ENCODE peak calls at places on chromosomes 4 and X, in four cellular contexts. R, C, W and J are unnamed samples.
A peak's percentile ranks its signal among the peaks of the same experiment; 100 is the strongest.

GRCh38 chr4:109890076-109890475 is 22.6 kb upstream of the EGF start:
- DNase-seq in W (no peak), R (no peak), C (no peak), J (no peak)

GRCh38 chrX:111483140-111483539 is 28.3 kb upstream of the SERTM2 start:
- DNase-seq in R (no peak), C (no peak), W (no peak), J (no peak)

GRCh38 chr4:53595823-53596222 is 4.5 kb upstream of the LNX1 start:
- DNase-seq in C (no peak), R (no peak), W (no peak), J (no peak)

GRCh38 chrX:102138064-102138463 is 4.2 kb downstream of the TCEAL6 start:
- DNase-seq in C (no peak), R (no peak), W (no peak), J (no peak)

GRCh38 chr4:20272411-20272872 is 20.7 kb downstream of the SLIT2 start:
- DNase-seq in R (no peak), C (no peak), W (no peak), J (no peak)

GRCh38 chr4:153594208-153594607 is 89.9 kb upstream of the TLR2 start:
- DNase-seq in R (no peak), C (no peak), W (no peak), J (no peak)

GRCh38 chrX:134688181-134688580 is 29.9 kb upstream of the PLAC1 start:
- DNase-seq in W (no peak), C (no peak), R (no peak), J (no peak)

GRCh38 chr4:144509088-144509854 is 136.7 kb upstream of the HHIP start:
- DNase-seq in W (no peak), R (no peak), C (no peak), J (no peak)

GRCh38 chr4:14994242-14994641 is 8.0 kb upstream of the CPEB2 start:
- DNase-seq in R (no peak), W (no peak), C (no peak), J (no peak)

GRCh38 chrX:119042996-119043395 is 29.8 kb upstream of the CT47C1 start:
- DNase-seq in W (no peak), C (no peak), R (no peak), J (no peak)

GRCh38 chrX:105483011-105483410 is 262.5 kb upstream of the TEX13A start:
- DNase-seq in W (no peak), C (no peak), R (no peak), J (no peak)

GRCh38 chr4:22515145-22515887 is 550 bp downstream of the ADGRA3 start:
- DNase-seq in C (no peak), W (peak; percentile 86), R (peak; percentile 77), J (peak; percentile 73)

GRCh38 chrX:46301903-46302302 is 243.3 kb downstream of the ZNF674 start:
- DNase-seq in W (no peak), C (no peak), R (no peak), J (no peak)

GRCh38 chrX:154024271-154024670 is 4.6 kb upstream of the IRAK1 start:
- DNase-seq in R (no peak), W (no peak), C (no peak), J (no peak)

GRCh38 chrX:69016220-69016941 is 148.9 kb downstream of the PJA1 start:
- DNase-seq in C (no peak), R (no peak), W (no peak), J (no peak)

GRCh38 chrX:67563469-67564448 is 19.9 kb downstream of the AR start:
- DNase-seq in C (no peak), R (no peak), W (no peak), J (no peak)

GRCh38 chr4:181896609-181897008 is 346.6 kb upstream of the TENM3 start:
- DNase-seq in R (no peak), W (no peak), C (no peak), J (no peak)

GRCh38 chrX:38109042-38109904 is 102.9 kb downstream of the SYTL5 start:
- DNase-seq in C (no peak), R (no peak), W (no peak), J (no peak)

GRCh38 chr4:128350449-128351045 is 62.9 kb upstream of the PGRMC2 start:
- DNase-seq in W (no peak), C (no peak), R (no peak), J (no peak)

GRCh38 chr4:8157496-8157895 is 1.1 kb downstream of the ABLIM2 start:
- DNase-seq in W (no peak), C (no peak), R (no peak), J (no peak)

GRCh38 chr4:108988514-108989195 is 225.8 kb upstream of the ETNPPL start:
- DNase-seq in R (no peak), C (no peak), W (no peak), J (no peak)

GRCh38 chr4:102687373-102687981 is 73.3 kb downstream of the MANBA start:
- DNase-seq in C (peak; percentile 38), R (no peak), W (no peak), J (no peak)

GRCh38 chr4:123444298-123444731 is 47.7 kb downstream of the SPRY1 start:
- DNase-seq in R (no peak), C (no peak), W (peak; percentile 93), J (no peak)

GRCh38 chrX:135697614-135698013 is 15.8 kb upstream of the CT45A1 start:
- DNase-seq in W (no peak), R (no peak), C (no peak), J (no peak)

GRCh38 chrX:107766470-107767140 is 9.0 kb downstream of the TSC22D3 start:
- DNase-seq in C (no peak), W (no peak), R (no peak), J (no peak)

GRCh38 chr4:85681194-85681803 is 206.3 kb downstream of the ARHGAP24 start:
- DNase-seq in R (no peak), W (no peak), C (no peak), J (no peak)

GRCh38 chr4:113064244-113064643 is 14.8 kb downstream of the ANK2 start:
- DNase-seq in C (no peak), W (peak; percentile 16), R (no peak), J (no peak)

GRCh38 chr4:24488399-24489164 is 95.8 kb downstream of the DHX15 start:
- DNase-seq in C (peak; percentile 41), W (peak; percentile 44), R (peak; percentile 87), J (peak; percentile 66)

GRCh38 chr4:10697071-10697470 is 12.5 kb upstream of the CLNK start:
- DNase-seq in C (no peak), R (no peak), W (no peak), J (no peak)

GRCh38 chrX:148203531-148203930 is 222.4 kb downstream of the FMR1NB start:
- DNase-seq in C (no peak), W (no peak), R (no peak), J (no peak)

GRCh38 chrX:24647257-24648058 is at the start of gene PCYT1B:
- DNase-seq in W (no peak), C (no peak), R (peak; percentile 33), J (peak; percentile 37)

GRCh38 chr4:152729466-152729865 is 49.7 kb upstream of the TMEM154 start:
- DNase-seq in C (no peak), R (no peak), W (no peak), J (no peak)

GRCh38 chr4:8324640-8325239 is 55.2 kb downstream of the HTRA3 start:
- DNase-seq in R (peak; percentile 9), W (no peak), C (no peak), J (no peak)

GRCh38 chr4:87052615-87053014 is 117.8 kb downstream of the AFF1 start:
- DNase-seq in C (no peak), W (no peak), R (no peak), J (no peak)

GRCh38 chr4:87051121-87051713 is 116.4 kb downstream of the AFF1 start:
- DNase-seq in W (no peak), C (no peak), R (no peak), J (no peak)

GRCh38 chr4:87049508-87049907 is 114.7 kb downstream of the AFF1 start:
- DNase-seq in R (no peak), W (no peak), C (no peak), J (no peak)

GRCh38 chr4:87053064-87053693 is 118.4 kb downstream of the AFF1 start:
- DNase-seq in W (no peak), C (no peak), R (no peak), J (no peak)

DNA sequence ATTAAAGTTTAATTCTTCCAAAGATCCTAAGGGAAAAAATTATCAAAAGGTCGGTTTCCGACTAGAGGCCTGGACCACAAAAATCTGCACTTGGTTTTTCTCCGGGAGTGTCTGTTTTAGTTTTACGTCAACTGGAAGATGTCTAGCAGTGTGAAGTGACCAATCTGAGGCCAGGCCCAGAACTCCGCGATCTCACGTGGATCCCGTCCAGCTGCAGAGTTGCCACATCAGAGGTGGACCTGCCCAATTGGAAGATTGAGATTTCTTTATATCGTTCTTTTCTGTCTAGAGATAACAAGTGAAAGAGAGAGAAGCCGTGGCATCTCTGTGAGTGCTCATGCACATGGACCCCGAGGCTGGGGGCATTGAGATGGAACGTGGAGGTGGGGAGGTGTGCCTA is 115.8 kb downstream of the AFF1 start:
- DNase-seq in W (no peak), C (no peak), R (no peak), J (no peak)
- H3K4me1 ChIP-seq in W (no peaks in the 10 kb centered on the region), C (peaks cover 6% of the 10 kb centered on the region), R (peaks cover 76% of the 10 kb centered on the region), J (peaks cover 18% of the 10 kb centered on the region)

GRCh38 chrX:1385251-1385794 is 6.6 kb downstream of the SLC25A6 start:
- DNase-seq in W (no peak), C (no peak), R (no peak), J (no peak)
- TF ChIP-seq POLR2AphosphoS5 in W (peak; percentile 33), C (no peak), R (no peak), J (no peak)

DNA sequence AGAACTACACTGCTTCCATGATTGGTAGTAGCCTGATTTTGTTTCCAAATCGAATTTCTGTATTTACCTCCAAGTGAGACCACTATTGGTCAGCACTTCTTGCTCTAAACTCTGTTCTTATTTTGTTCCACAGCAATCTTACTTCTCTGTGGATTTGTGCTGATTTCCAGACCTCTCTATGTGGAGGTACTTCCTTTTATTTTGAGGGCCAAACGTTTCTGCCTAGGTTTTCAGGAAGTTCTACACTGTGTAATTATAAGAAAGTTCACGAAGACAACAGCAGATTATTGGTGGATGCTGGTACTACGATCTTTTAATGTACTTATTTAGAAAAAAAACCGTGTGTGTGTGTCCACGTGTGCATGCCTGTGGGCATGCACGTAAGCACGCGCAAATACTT is 46.7 kb downstream of the DTHD1 start:
- DNase-seq in W (no peak), R (no peak), C (no peak), J (no peak)
- H3K4me1 ChIP-seq in W (no peaks in the 10 kb centered on the region), R (no peaks in the 10 kb centered on the region), C (no peaks in the 10 kb centered on the region), J (no peaks in the 10 kb centered on the region)

GRCh38 chr4:41216294-41217019 is 2.1 kb upstream of the APBB2 start:
- DNase-seq in W (peak; percentile 84), C (peak; percentile 78), R (peak; percentile 87), J (peak; percentile 71)
- TF ChIP-seq POLR2AphosphoS5 in W (peak; percentile 87), C (peak; percentile 88), R (peak; percentile 80), J (peak; percentile 67)

GRCh38 chr4:51853027-51853682 is 10.2 kb downstream of the DCUN1D4 start:
- DNase-seq in R (peak; percentile 36), C (no peak), W (peak; percentile 71), J (no peak)
- H3K4me1 ChIP-seq in R (peaks cover 73% of the 10 kb centered on the region), C (peaks cover 5% of the 10 kb centered on the region), W (peaks cover 43% of the 10 kb centered on the region), J (no peaks in the 10 kb centered on the region)